ENCODE peak calls at places on chromosomes 5 and 9, in nine cellular contexts. M is ovary, R is heart right ventricle, V is cardiac muscle cell, S is A549, O is mammary epithelial cell, T is left lung, U is pancreas, W is hepatocyte. I is an unnamed sample.

GRCh38 chr9:95726756-95727155 is 148.7 kb upstream of the ERCC6L2 start:
- DNase-seq in M (no peak), R (no peak), V (peak), S (peak), O (peak), T (no peak), U (no peak), W (peak), I (no peak)

GRCh38 chr5:160175438-160176218 is 53.7 kb upstream of the FABP6 start:
- DNase-seq in M (peak), R (peak), V (no peak), S (no peak), O (no peak), T (no peak), U (no peak), W (no peak), I (no peak)

GRCh38 chr9:6852243-6852963 is 94.6 kb downstream of the KDM4C start:
- DNase-seq in M (no peak), R (no peak), V (no peak), S (peak), O (peak), T (no peak), U (no peak), W (no peak), I (no peak)

GRCh38 chr9:124696101-124696500 is 75.0 kb downstream of the NR6A1 start:
- DNase-seq in M (no peak), R (no peak), V (no peak), S (no peak), O (no peak), T (no peak), U (no peak), W (no peak), I (no peak)

GRCh38 chr9:92059669-92060068 is 55.5 kb downstream of the SPTLC1 start:
- DNase-seq in M (no peak), R (no peak), V (no peak), S (no peak), O (no peak), T (no peak), U (no peak), W (peak), I (no peak)

GRCh38 chr9:89505795-89506385 is 8.0 kb upstream of the SEMA4D start:
- DNase-seq in M (peak), R (no peak), V (peak), S (no peak), O (no peak), T (no peak), U (peak), W (no peak), I (no peak)

GRCh38 chr9:109989296-109989695 is 209.3 kb downstream of the PALM2AKAP2 start:
- DNase-seq in M (no peak), R (no peak), V (no peak), S (no peak), O (no peak), T (no peak), U (no peak), W (no peak), I (no peak)

GRCh38 chr9:111926421-111926875 is 29.8 kb downstream of the UGCG start:
- DNase-seq in M (no peak), R (peak), V (no peak), S (no peak), O (no peak), T (no peak), U (no peak), W (no peak), I (no peak)

GRCh38 chr5:10331341-10331796 is 22.1 kb upstream of the MARCHF6 start:
- DNase-seq in M (peak), R (peak), V (no peak), S (peak), O (no peak), T (no peak), U (peak), W (peak), I (no peak)

GRCh38 chr5:141839015-141839513 is 39.1 kb downstream of the PCDH1 start:
- DNase-seq in M (no peak), R (no peak), V (no peak), S (no peak), O (no peak), T (no peak), U (no peak), W (no peak), I (no peak)

GRCh38 chr9:68574150-68574549 is 33.5 kb upstream of the TMEM252 start:
- DNase-seq in M (no peak), R (no peak), V (no peak), S (no peak), O (no peak), T (no peak), U (no peak), W (no peak), I (no peak)
- TF ChIP-seq CTCF in M (no peak), R (peak), V (peak), S (peak), O (peak), T (no peak), U (no peak), W (peak), I (no peak)

GRCh38 chr5:173768267-173768806 is 119.8 kb upstream of the CPEB4 start:
- DNase-seq in M (no peak), R (no peak), V (no peak), S (no peak), O (no peak), T (no peak), U (no peak), W (no peak), I (no peak)
- H3K27ac ChIP-seq in M (no peak), R (peak), V (no peak), S (peak), O (no peak), T (no peak), U (no peak), W (peak), I (no peak)

GRCh38 chr5:59016925-59017324 is 434.1 kb downstream of the RAB3C start:
- DNase-seq in M (no peak), R (no peak), V (no peak), S (no peak), O (no peak), T (no peak), U (no peak), W (no peak), I (no peak)
- H3K4me3 ChIP-seq in M (no peak), R (no peak), V (no peak), S (no peak), O (no peak), T (no peak), U (no peak), W (no peak), I (no peak)

GRCh38 chr9:3241290-3241689 is 284.5 kb downstream of the RFX3 start:
- DNase-seq in M (no peak), R (no peak), V (peak), S (no peak), O (no peak), T (no peak), U (no peak), W (peak), I (no peak)

GRCh38 chr9:3243676-3244075 is 282.1 kb downstream of the RFX3 start:
- DNase-seq in M (no peak), R (no peak), V (no peak), S (no peak), O (no peak), T (no peak), U (no peak), W (no peak), I (no peak)

GRCh38 chr9:3238241-3238640 is 287.6 kb downstream of the RFX3 start:
- DNase-seq in M (no peak), R (no peak), V (no peak), S (no peak), O (no peak), T (no peak), U (no peak), W (no peak), I (no peak)

GRCh38 chr9:3239240-3239639 is 286.6 kb downstream of the RFX3 start:
- DNase-seq in M (no peak), R (no peak), V (no peak), S (no peak), O (no peak), T (no peak), U (no peak), W (no peak), I (no peak)

DNA sequence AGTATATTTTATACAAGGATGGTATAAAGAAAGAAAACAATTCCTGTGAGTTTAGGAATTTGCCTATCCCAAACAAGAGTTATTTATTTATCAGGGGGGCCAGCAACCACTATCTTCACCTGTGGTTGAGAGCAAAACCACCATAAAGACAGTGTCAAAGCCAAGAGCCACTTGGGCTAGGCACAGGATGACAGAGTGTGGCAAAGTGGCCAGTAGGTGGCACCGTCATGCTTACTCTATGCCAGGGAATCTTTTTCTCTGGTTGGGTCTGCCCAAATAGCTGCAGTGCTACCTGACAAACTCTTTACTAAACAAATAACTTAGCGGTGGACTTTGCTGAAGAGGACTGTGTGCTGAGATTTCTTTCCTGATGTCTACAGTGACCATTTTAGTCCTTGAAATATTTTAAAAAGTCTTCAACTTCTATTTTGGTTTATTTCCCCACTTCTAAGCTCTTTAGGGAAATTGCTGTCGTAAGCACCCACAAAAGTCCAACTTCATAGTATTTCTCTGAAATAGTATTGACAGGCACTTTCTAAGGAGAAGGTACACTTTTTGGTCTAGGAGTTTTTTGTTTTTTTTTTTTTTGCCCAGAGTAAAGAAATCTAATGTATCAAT is 285.0 kb downstream of the RFX3 start:
- DNase-seq in M (peak), R (peak), V (peak), S (peak), O (peak), T (no peak), U (peak), W (peak), I (no peak)
- TF ChIP-seq CTCF in M (no peak), R (peak), V (peak), S (peak), O (peak), T (peak), U (peak), W (peak), I (peak)

GRCh38 chr9:34961574-34962480 is 3.7 kb downstream of the PHF24 start:
- DNase-seq in M (no peak), R (no peak), V (no peak), S (peak), O (peak), T (no peak), U (no peak), W (peak), I (no peak)

GRCh38 chr9:34962530-34962929 is 4.4 kb downstream of the PHF24 start:
- DNase-seq in M (no peak), R (no peak), V (no peak), S (no peak), O (no peak), T (no peak), U (no peak), W (no peak), I (no peak)

GRCh38 chr9:34956648-34957047 is 1.4 kb upstream of the PHF24 start:
- DNase-seq in M (no peak), R (no peak), V (no peak), S (no peak), O (no peak), T (no peak), U (no peak), W (no peak), I (no peak)

GRCh38 chr9:34957492-34958410 is at the start of gene PHF24:
- DNase-seq in M (peak), R (no peak), V (peak), S (no peak), O (no peak), T (peak), U (no peak), W (peak), I (no peak)

GRCh38 chr9:34958411-34958982 is 412 bp downstream of the PHF24 start:
- DNase-seq in M (peak), R (no peak), V (no peak), S (no peak), O (no peak), T (no peak), U (no peak), W (no peak), I (no peak)
- H3K27ac ChIP-seq in M (no peak), R (no peak), V (no peak), S (peak), O (no peak), T (no peak), U (no peak), W (no peak), I (no peak)

GRCh38 chr9:630817-631216 is 210.7 kb upstream of the DMRT1 start:
- DNase-seq in M (no peak), R (no peak), V (no peak), S (no peak), O (peak), T (no peak), U (no peak), W (no peak), I (no peak)

GRCh38 chr9:624935-625505 is 216.5 kb upstream of the DMRT1 start:
- DNase-seq in M (no peak), R (no peak), V (no peak), S (no peak), O (no peak), T (no peak), U (no peak), W (no peak), I (no peak)

GRCh38 chr9:629136-629535 is 212.4 kb upstream of the DMRT1 start:
- DNase-seq in M (no peak), R (no peak), V (no peak), S (no peak), O (no peak), T (no peak), U (no peak), W (no peak), I (no peak)

GRCh38 chr9:627571-627970 is 213.9 kb upstream of the DMRT1 start:
- DNase-seq in M (no peak), R (no peak), V (no peak), S (no peak), O (no peak), T (no peak), U (no peak), W (no peak), I (no peak)

GRCh38 chr9:626591-626990 is 214.9 kb upstream of the DMRT1 start:
- DNase-seq in M (no peak), R (no peak), V (no peak), S (no peak), O (no peak), T (no peak), U (no peak), W (no peak), I (no peak)
- H3K4me3 ChIP-seq in M (no peak), R (no peak), V (no peak), S (no peak), O (no peak), T (no peak), U (no peak), W (no peak), I (no peak)

GRCh38 chr5:52837068-52837467 is 49.4 kb downstream of the ITGA1 start:
- DNase-seq in M (no peak), R (no peak), V (no peak), S (no peak), O (no peak), T (no peak), U (no peak), W (no peak), I (no peak)
- TF ChIP-seq CTCF in M (no peak), R (peak), V (peak), S (no peak), O (no peak), T (no peak), U (no peak), W (no peak), I (no peak)

I was measured in keratinocyte.